ENCODE peak calls at places on chromosomes 11 and 22, in four cellular contexts. One of them, this sample, is unnamed. For H3K36me3 and H3K9me3, the result is how much of the 10 kb centered on the place peaks cover.

GRCh38 chr22:25488244-25489020 is 76.0 kb upstream of the GRK3 start:
- ATAC-seq in HepG2: peak
- ATAC-seq in K562: no peak
- ATAC-seq in upper lobe of left lung: no peak
- ATAC-seq in this sample: no peak

GRCh38 chr11:8250981-8251620 is 12.6 kb downstream of the LMO1 start:
- ATAC-seq in HepG2: no peak
- ATAC-seq in K562: no peak
- ATAC-seq in upper lobe of left lung: peak
- ATAC-seq in this sample: no peak

GRCh38 chr22:26547426-26547825 is 35.2 kb upstream of the TFIP11 start:
- ATAC-seq in upper lobe of left lung: no peak
- ATAC-seq in HepG2: no peak
- ATAC-seq in K562: no peak
- ATAC-seq in this sample: no peak

GRCh38 chr22:19962909-19963806 is 21.5 kb upstream of the TXNRD2 start:
- ATAC-seq in K562: no peak
- ATAC-seq in upper lobe of left lung: peak
- ATAC-seq in HepG2: peak
- ATAC-seq in this sample: no peak

GRCh38 chr22:19738664-19739447 is 15.5 kb downstream of the GP1BB start:
- ATAC-seq in K562: no peak
- ATAC-seq in HepG2: no peak
- ATAC-seq in upper lobe of left lung: no peak
- ATAC-seq in this sample: no peak

GRCh38 chr11:19345519-19345847 is 104.7 kb upstream of the E2F8 start:
- ATAC-seq in upper lobe of left lung: peak
- ATAC-seq in K562: no peak
- ATAC-seq in HepG2: no peak
- ATAC-seq in this sample: peak

GRCh38 chr11:69935941-69936505 is 116.8 kb upstream of the FGF3 start:
- ATAC-seq in HepG2: no peak
- ATAC-seq in K562: no peak
- ATAC-seq in upper lobe of left lung: no peak
- ATAC-seq in this sample: no peak

GRCh38 chr11:27525824-27526516 is 19.4 kb upstream of the LIN7C start:
- ATAC-seq in upper lobe of left lung: no peak
- ATAC-seq in HepG2: no peak
- ATAC-seq in K562: no peak
- ATAC-seq in this sample: no peak

GRCh38 chr22:37701121-37701786 is 4.4 kb downstream of the TRIOBP start:
- ATAC-seq in HepG2: no peak
- ATAC-seq in K562: no peak
- ATAC-seq in upper lobe of left lung: no peak
- ATAC-seq in this sample: no peak

GRCh38 chr11:72236083-72236697 is 7.8 kb downstream of the PHOX2A start:
- ATAC-seq in K562: no peak
- ATAC-seq in upper lobe of left lung: no peak
- ATAC-seq in HepG2: no peak
- ATAC-seq in this sample: no peak
- H3K36me3 ChIP-seq in K562: half or more
- H3K36me3 ChIP-seq in upper lobe of left lung: half or more
- H3K36me3 ChIP-seq in HepG2: under half
- H3K36me3 ChIP-seq in this sample: under half

GRCh38 chr22:47297261-47298016 is 535.0 kb downstream of the TBC1D22A start:
- ATAC-seq in K562: no peak
- ATAC-seq in HepG2: no peak
- ATAC-seq in upper lobe of left lung: no peak
- ATAC-seq in this sample: no peak

GRCh38 chr22:47298017-47298820 is 535.8 kb downstream of the TBC1D22A start:
- ATAC-seq in K562: no peak
- ATAC-seq in upper lobe of left lung: no peak
- ATAC-seq in HepG2: no peak
- ATAC-seq in this sample: no peak

GRCh38 chr22:47295226-47295901 is 532.9 kb downstream of the TBC1D22A start:
- ATAC-seq in HepG2: no peak
- ATAC-seq in upper lobe of left lung: no peak
- ATAC-seq in K562: no peak
- ATAC-seq in this sample: no peak

GRCh38 chr22:47295982-47296381 is 533.5 kb downstream of the TBC1D22A start:
- ATAC-seq in upper lobe of left lung: no peak
- ATAC-seq in HepG2: no peak
- ATAC-seq in K562: no peak
- ATAC-seq in this sample: no peak

GRCh38 chr22:47296405-47297260 is 534.2 kb downstream of the TBC1D22A start:
- ATAC-seq in K562: no peak
- ATAC-seq in upper lobe of left lung: no peak
- ATAC-seq in HepG2: no peak
- ATAC-seq in this sample: no peak
- H3K9me3 ChIP-seq in K562: under half
- H3K9me3 ChIP-seq in upper lobe of left lung: under half
- H3K9me3 ChIP-seq in HepG2: under half
- H3K9me3 ChIP-seq in this sample: under half

DNA sequence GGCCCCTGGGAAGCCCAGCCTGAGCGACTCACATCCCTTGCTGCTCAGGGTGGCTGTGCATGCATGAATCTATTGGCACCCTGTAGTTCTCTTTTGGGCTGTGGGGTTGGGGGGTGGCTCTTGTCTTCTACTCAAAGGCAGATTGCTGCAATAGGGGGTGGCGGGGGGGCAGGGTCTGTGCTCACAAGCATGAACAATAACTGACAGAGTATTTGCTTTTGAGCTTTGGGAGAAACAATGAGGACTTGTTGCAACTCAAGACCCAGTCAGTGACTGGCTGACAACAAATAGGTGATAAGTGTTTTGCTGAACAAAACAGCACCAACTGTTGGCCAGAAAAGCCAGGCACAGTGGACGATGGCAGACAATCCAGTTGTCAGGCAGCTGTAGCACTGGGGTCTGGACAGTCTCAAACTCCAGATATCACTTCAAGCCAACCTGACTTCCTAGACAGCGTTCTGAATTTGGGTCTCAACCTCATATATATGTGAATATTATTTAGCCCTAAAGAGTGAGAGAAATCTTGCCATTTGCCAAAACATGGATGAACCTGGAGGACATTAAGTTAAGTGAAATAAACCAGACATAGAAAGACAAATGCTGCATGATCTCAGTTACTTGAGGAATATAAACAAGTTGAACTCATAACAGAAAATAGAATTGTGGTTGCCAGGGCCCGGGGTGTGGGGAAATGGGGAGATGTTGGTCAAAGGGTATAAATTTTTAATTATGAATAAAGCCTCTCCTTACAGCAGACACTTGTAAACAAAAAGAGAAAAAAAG is 61.7 kb downstream of the ME3 start:
- ATAC-seq in upper lobe of left lung: no peak
- ATAC-seq in HepG2: no peak
- ATAC-seq in K562: no peak
- ATAC-seq in this sample: no peak
- TF ChIP-seq EP300 in upper lobe of left lung: no peak
- TF ChIP-seq EP300 in HepG2: no peak
- TF ChIP-seq EP300 in K562: no peak
- TF ChIP-seq EP300 in this sample: no peak

GRCh38 chr11:3040881-3041280 is 16.3 kb downstream of the CARS1 start:
- ATAC-seq in upper lobe of left lung: no peak
- ATAC-seq in HepG2: no peak
- ATAC-seq in K562: no peak
- ATAC-seq in this sample: no peak
- H3K36me3 ChIP-seq in upper lobe of left lung: under half
- H3K36me3 ChIP-seq in HepG2: under half
- H3K36me3 ChIP-seq in K562: half or more
- H3K36me3 ChIP-seq in this sample: under half